ENCODE peak calls at places on chromosomes 2 and 18, in four cellular contexts. L is H1, G is GM12878, P is HepG2. D is an unnamed sample. For H3K4me1, the result is how much of the 10 kb centered on the place peaks cover.

GRCh38 chr2:26281226-26281625 is 36.5 kb downstream of the HADHB start:
- DNase-seq in G (no peak), P (no peak), L (no peak), D (no peak)

GRCh38 chr18:45688834-45689233 is 35.1 kb upstream of the SLC14A1 start:
- DNase-seq in L (no peak), G (no peak), P (no peak), D (no peak)

GRCh38 chr2:71730785-71731383 is 277.5 kb downstream of the DYSF start:
- DNase-seq in G (no peak), L (no peak), P (no peak), D (no peak)

GRCh38 chr2:39202639-39203369 is 41.0 kb downstream of the CDKL4 start:
- DNase-seq in L (peak), P (no peak), G (no peak), D (peak)

GRCh38 chr18:8627107-8627472 is 17.9 kb downstream of the RAB12 start:
- DNase-seq in P (no peak), L (no peak), G (no peak), D (no peak)

GRCh38 chr2:150387586-150388288 is 99.7 kb downstream of the RND3 start:
- DNase-seq in L (no peak), G (no peak), P (no peak), D (no peak)

GRCh38 chr2:127531133-127531709 is 4.3 kb upstream of the MYO7B start:
- DNase-seq in L (no peak), P (peak), G (no peak), D (no peak)

GRCh38 chr2:95025406-95026319 is at the start of gene MAL:
- DNase-seq in P (no peak), L (no peak), G (no peak), D (peak)

GRCh38 chr18:75854174-75854573 is 426.7 kb upstream of the SMIM21 start:
- DNase-seq in L (peak), G (no peak), P (peak), D (peak)

GRCh38 chr2:197969391-197969893 is 165.0 kb downstream of the PLCL1 start:
- DNase-seq in L (no peak), P (no peak), G (no peak), D (no peak)

GRCh38 chr2:65937379-65938160 is 497.4 kb upstream of the MEIS1 start:
- DNase-seq in P (no peak), L (no peak), G (no peak), D (no peak)

GRCh38 chr2:225177098-225177497 is 134.8 kb upstream of the DOCK10 start:
- DNase-seq in G (no peak), P (no peak), L (no peak), D (no peak)

GRCh38 chr2:7033136-7033960 is 116.1 kb downstream of the RNF144A start:
- DNase-seq in P (no peak), G (no peak), L (no peak), D (no peak)

GRCh38 chr18:32906506-32907214 is 133.8 kb upstream of the KLHL14 start:
- DNase-seq in G (no peak), P (no peak), L (no peak), D (no peak)

GRCh38 chr2:169172076-169172735 is 102.8 kb downstream of the DHRS9 start:
- DNase-seq in G (no peak), L (no peak), P (no peak), D (no peak)

GRCh38 chr2:188713961-188714360 is 260.2 kb upstream of the COL3A1 start:
- DNase-seq in P (no peak), G (no peak), L (no peak), D (no peak)

GRCh38 chr2:39631715-39632114 is 34.0 kb upstream of the TMEM178A start:
- DNase-seq in G (no peak), P (no peak), L (no peak), D (no peak)

GRCh38 chr18:32319084-32319483 is 129.2 kb downstream of the MEP1B start:
- DNase-seq in G (no peak), P (peak), L (no peak), D (no peak)

GRCh38 chr2:134623796-134624195 is 95.0 kb downstream of the TMEM163 start:
- DNase-seq in G (peak), P (no peak), L (no peak), D (no peak)

GRCh38 chr2:238019962-238020361 is 40.8 kb upstream of the SCLY start:
- DNase-seq in P (no peak), G (no peak), L (no peak), D (no peak)

GRCh38 chr2:117942958-117943672 is 70.8 kb downstream of the CCDC93 start:
- DNase-seq in G (no peak), L (no peak), P (no peak), D (no peak)

GRCh38 chr2:207706936-207707860 is 4.2 kb upstream of the CCNYL1 start:
- DNase-seq in G (no peak), L (no peak), P (no peak), D (no peak)

GRCh38 chr2:207716061-207716460 is 4.6 kb downstream of the CCNYL1 start:
- DNase-seq in P (no peak), G (no peak), L (no peak), D (no peak)

GRCh38 chr2:207710814-207711740 is at the start of gene CCNYL1:
- DNase-seq in G (peak), L (peak), P (peak), D (peak)

DNA sequence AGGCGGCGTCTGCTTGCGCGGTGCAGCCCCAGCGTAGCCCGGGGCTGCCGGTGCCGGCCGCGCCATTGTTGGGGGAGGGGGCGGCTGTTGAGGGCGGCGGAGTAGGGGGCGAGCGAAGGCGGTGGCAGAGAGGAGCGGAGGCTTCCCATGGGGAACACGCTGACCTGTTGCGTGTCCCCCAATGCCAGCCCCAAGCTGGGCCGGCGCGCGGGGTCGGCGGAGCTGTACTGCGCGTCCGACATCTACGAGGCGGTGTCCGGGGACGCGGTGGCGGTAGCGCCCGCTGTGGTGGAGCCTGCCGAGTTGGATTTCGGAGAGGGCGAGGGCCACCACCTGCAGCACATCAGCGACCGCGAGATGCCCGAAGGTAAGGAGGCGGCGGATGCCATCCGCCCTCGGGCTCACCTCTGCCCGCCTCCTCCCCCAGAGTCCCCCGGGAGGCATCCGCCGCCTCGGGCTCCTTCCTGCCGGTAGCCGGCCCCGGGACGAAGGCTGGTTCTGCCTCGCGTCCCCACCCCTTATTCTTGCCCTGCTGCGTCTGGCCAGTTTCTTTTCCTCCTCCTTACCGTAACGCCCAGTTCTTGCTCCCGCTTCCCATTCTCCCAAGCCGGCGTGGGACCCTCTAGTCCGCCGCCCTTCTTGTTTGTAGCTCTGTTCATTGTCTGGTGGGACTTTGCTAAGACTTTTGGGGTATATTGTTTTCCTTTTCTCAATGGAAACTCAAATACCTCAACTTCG is 479 bp downstream of the CCNYL1 start:
- DNase-seq in P (no peak), G (no peak), L (no peak), D (peak)
- TF ChIP-seq SUZ12 in P (no peak), G (no peak), L (no peak), D (no peak)

DNA sequence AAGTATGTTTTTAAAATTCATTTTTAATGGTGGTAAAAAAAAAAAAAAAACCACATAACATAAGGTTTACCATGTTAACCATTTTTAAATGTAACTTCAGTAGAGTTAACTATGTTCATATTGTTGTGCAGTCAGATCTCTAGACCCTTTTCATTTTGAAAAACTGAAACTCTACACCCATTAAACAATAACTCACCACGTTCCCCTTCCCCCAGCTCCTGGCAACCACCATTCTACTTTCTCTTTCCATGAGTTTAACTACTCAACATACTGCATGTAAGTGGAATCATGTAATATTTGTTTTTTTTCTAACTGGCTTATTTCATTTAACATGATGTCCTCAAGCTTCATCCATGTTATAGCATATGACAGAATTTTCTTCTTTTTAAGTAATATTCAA is 90.8 kb downstream of the SPTBN1 start:
- DNase-seq in L (no peak), G (no peak), P (no peak), D (no peak)
- H3K4me1 ChIP-seq in L (under half), G (under half), P (half or more), D (under half)

DNA sequence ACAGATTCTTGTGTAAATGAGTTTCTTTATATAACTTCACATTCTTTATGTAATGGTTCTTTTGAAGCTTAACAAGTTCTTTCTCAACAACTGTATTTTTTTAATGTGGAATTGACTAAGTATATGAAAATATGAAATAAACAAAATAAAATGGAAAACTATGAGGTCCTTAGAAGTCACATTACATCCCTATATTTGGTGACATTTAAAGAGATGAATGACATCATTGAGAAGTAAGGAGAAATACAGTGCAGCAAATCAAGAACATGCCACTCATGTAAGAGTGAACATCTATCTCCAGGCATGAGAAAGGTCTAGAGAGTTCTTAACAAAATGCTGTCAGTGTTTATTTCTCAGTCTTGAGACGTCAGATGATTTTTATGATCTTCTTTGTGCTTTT is 39.0 kb upstream of the AAK1 start:
- DNase-seq in L (no peak), G (no peak), P (no peak), D (no peak)
- H3K9ac ChIP-seq in L (no peak), G (no peak), P (no peak), D (no peak)

GRCh38 chr18:80133124-80133523 is 24.1 kb downstream of the ADNP2 start:
- DNase-seq in P (no peak), L (no peak), G (no peak), D (no peak)
- TF ChIP-seq SUZ12 in P (no peak), L (no peak), G (no peak), D (no peak)

DNA sequence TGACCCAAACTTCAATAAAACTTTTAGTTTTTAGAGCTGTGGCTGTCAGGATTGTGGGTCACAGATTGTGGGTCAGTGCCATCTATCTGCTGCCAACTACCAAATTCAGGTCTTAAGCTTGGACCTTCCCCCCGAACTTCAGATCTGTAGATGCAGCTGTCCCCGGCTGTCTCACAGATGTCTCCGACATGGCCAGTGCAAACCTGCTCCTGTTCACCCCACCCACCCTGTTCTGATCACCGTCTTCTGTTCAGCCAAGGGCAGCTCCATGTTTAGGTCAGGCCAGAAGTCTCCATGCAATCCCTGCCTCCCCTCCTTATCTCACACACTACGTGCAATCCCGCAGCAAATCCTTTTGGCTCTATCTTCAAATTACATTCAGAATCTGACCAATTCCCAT is 175.0 kb downstream of the PRKCE start:
- DNase-seq in P (no peak), G (no peak), L (no peak), D (no peak)
- H3K4me1 ChIP-seq in P (under half), G (under half), L (under half), D (under half)

GRCh38 chr2:119195887-119196286 is 27.7 kb upstream of the STEAP3 start:
- DNase-seq in L (no peak), G (no peak), P (no peak), D (no peak)

GRCh38 chr2:119197125-119197403 is 26.6 kb upstream of the STEAP3 start:
- DNase-seq in P (peak), L (no peak), G (no peak), D (peak)

GRCh38 chr2:119198267-119198840 is 25.3 kb upstream of the STEAP3 start:
- DNase-seq in P (peak), G (no peak), L (no peak), D (no peak)

GRCh38 chr2:119196301-119197124 is 27.1 kb upstream of the STEAP3 start:
- DNase-seq in L (no peak), G (no peak), P (no peak), D (peak)

GRCh38 chr2:119197529-119198266 is 25.9 kb upstream of the STEAP3 start:
- DNase-seq in P (peak), L (no peak), G (no peak), D (no peak)
- H3K9ac ChIP-seq in P (no peak), L (no peak), G (no peak), D (no peak)

DNA sequence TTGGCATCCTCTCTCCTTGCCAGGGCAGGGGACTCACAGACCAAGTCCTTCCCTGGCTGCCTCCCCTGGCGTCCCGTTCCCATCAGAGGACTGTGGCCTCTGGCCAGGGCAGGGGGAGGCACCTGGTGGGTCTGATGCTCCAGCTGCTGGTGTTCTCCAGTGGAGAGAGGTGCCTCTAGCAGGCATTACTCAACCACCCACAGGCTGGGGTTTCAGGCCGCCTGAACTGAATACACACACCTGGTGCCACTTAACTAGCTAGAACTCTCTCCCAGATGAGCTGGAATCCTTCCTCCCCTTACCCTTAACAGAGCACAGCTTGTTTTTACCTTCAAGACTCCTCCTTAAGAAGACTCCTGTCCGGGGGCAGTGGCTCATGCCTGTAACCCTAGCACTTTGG is 37.7 kb upstream of the CNGA3 start:
- DNase-seq in P (no peak), L (no peak), G (no peak), D (no peak)
- TF ChIP-seq SUZ12 in P (no peak), L (no peak), G (no peak), D (no peak)

GRCh38 chr2:20578895-20579825 is 71.7 kb downstream of the HS1BP3 start:
- DNase-seq in L (peak), G (peak), P (peak), D (peak)
- H3K4me1 ChIP-seq in L (under half), G (under half), P (half or more), D (under half)

D was measured in NT2/D1.